ENCODE peak calls at places on chromosome 1, in nine cellular contexts. Z is stimulated activated CD4-positive, alpha-beta T cell treated with anti-CD3 and anti-CD28 coated beads, Interleukin-15, amount 100 ng/mL, for 1 hour; B is progenitor cell of endocrine pancreas; H is GM03348; K is left ventricle myocardium inferior; N is iPS DF 6.9; S is astrocyte; G is activated T-cell treated with anti-CD3 and anti-CD28 coated beads for 1 hour; E is foreskin keratinocyte. A is an unnamed sample.

GRCh38 chr1:56473582-56474270 is 105.6 kb downstream of the PLPP3 start:
- DNase-seq in Z (no peak), B (no peak), H (no peak), K (no peak), N (no peak), S (peak), G (no peak), E (no peak), A (no peak)

GRCh38 chr1:208431721-208432120 is 187.5 kb upstream of the PLXNA2 start:
- DNase-seq in Z (no peak), B (no peak), H (peak), K (no peak), N (no peak), S (peak), G (no peak), E (no peak), A (no peak)

GRCh38 chr1:158563852-158564251 is 6.5 kb downstream of the OR6P1 start:
- DNase-seq in Z (no peak), B (no peak), H (no peak), K (no peak), N (no peak), S (no peak), G (no peak), E (no peak), A (no peak)

GRCh38 chr1:13450204-13450603 is 40.0 kb downstream of the PRAMEF20 start:
- DNase-seq in Z (no peak), B (no peak), H (no peak), K (no peak), N (no peak), S (no peak), G (no peak), E (no peak), A (no peak)

GRCh38 chr1:112536561-112536960 is 27.8 kb downstream of the WNT2B start:
- DNase-seq in Z (no peak), B (no peak), H (peak), K (no peak), N (no peak), S (peak), G (no peak), E (no peak), A (no peak)

GRCh38 chr1:30933874-30934252 is 25.3 kb upstream of the SDC3 start:
- DNase-seq in Z (no peak), B (no peak), H (peak), K (no peak), N (no peak), S (peak), G (no peak), E (peak), A (no peak)

GRCh38 chr1:14404847-14405246 is 193.6 kb upstream of the KAZN start:
- DNase-seq in Z (no peak), B (no peak), H (no peak), K (no peak), N (no peak), S (no peak), G (no peak), E (no peak), A (no peak)

GRCh38 chr1:104406731-104407130 is 657.0 kb downstream of the AMY1C start:
- DNase-seq in Z (no peak), B (no peak), H (no peak), K (no peak), N (no peak), S (no peak), G (no peak), E (no peak), A (no peak)

GRCh38 chr1:228416217-228416971 is at the start of gene TRIM17:
- DNase-seq in Z (no peak), B (peak), H (peak), K (no peak), N (peak), S (no peak), G (peak), E (no peak), A (no peak)

GRCh38 chr1:186662752-186663151 is 17.5 kb downstream of the PTGS2 start:
- DNase-seq in Z (no peak), B (no peak), H (peak), K (no peak), N (no peak), S (peak), G (no peak), E (peak), A (no peak)

GRCh38 chr1:235932090-235932510 is 65.4 kb upstream of the LYST start:
- DNase-seq in Z (no peak), B (no peak), H (no peak), K (no peak), N (no peak), S (no peak), G (no peak), E (no peak), A (no peak)

GRCh38 chr1:67732750-67733151 is 47.8 kb downstream of the GADD45A start:
- DNase-seq in Z (no peak), B (no peak), H (no peak), K (peak), N (no peak), S (no peak), G (no peak), E (no peak), A (no peak)

GRCh38 chr1:12587981-12588620 is 29.9 kb downstream of the DHRS3 start:
- DNase-seq in Z (no peak), B (no peak), H (no peak), K (no peak), N (no peak), S (peak), G (no peak), E (peak), A (no peak)

GRCh38 chr1:1910651-1911389 is 4.2 kb upstream of the CALML6 start:
- DNase-seq in Z (no peak), B (no peak), H (no peak), K (no peak), N (no peak), S (no peak), G (no peak), E (no peak), A (no peak)

GRCh38 chr1:201970334-201971159 is 11.9 kb upstream of the RNPEP start:
- DNase-seq in Z (no peak), B (no peak), H (no peak), K (no peak), N (no peak), S (peak), G (no peak), E (no peak), A (no peak)

GRCh38 chr1:116474921-116475849 is 95.6 kb downstream of the CD58 start:
- DNase-seq in Z (no peak), B (no peak), H (no peak), K (peak), N (no peak), S (no peak), G (no peak), E (no peak), A (no peak)

GRCh38 chr1:236425031-236425663 is 31.1 kb downstream of the EDARADD start:
- DNase-seq in Z (no peak), B (no peak), H (no peak), K (no peak), N (no peak), S (no peak), G (no peak), E (no peak), A (peak)

A was measured in K562.